ENCODE peak calls at places on chromosomes 7 and 10, in six cellular contexts. W, F, P, Z, O and X are unnamed samples.

GRCh38 chr7:22589641-22590141 is 89.7 kb upstream of the STEAP1B start:
- DNase-seq in F (no peak), O (peak), W (no peak), P (peak), Z (no peak), X (peak)

GRCh38 chr7:87564290-87564963 is 36.3 kb downstream of the ABCB1 start:
- DNase-seq in W (no peak), O (no peak), F (no peak), P (peak), Z (no peak), X (peak)

GRCh38 chr7:37310322-37311080 is 138.2 kb downstream of the ELMO1 start:
- DNase-seq in W (no peak), Z (no peak), O (no peak), F (no peak), P (no peak), X (no peak)

GRCh38 chr7:121561717-121562116 is 165.6 kb upstream of the FAM3C start:
- DNase-seq in O (no peak), W (no peak), Z (no peak), F (no peak), P (peak), X (no peak)

GRCh38 chr7:17234398-17235021 is 63.9 kb upstream of the AHR start:
- DNase-seq in O (no peak), Z (peak), F (peak), P (peak), W (no peak), X (no peak)

GRCh38 chr10:14326581-14326980 is 4.1 kb downstream of the FRMD4A start:
- DNase-seq in W (no peak), O (no peak), P (no peak), F (no peak), Z (no peak), X (no peak)

GRCh38 chr10:28845009-28845682 is 167.8 kb downstream of the BAMBI start:
- DNase-seq in F (no peak), P (no peak), O (no peak), W (no peak), Z (no peak), X (no peak)

GRCh38 chr7:131722371-131722770 is 165.9 kb upstream of the PODXL start:
- DNase-seq in F (no peak), O (no peak), Z (no peak), P (no peak), W (no peak), X (no peak)

GRCh38 chr7:106417273-106417902 is 132.6 kb upstream of the NAMPT start:
- DNase-seq in F (no peak), W (no peak), O (no peak), P (no peak), Z (no peak), X (no peak)

GRCh38 chr7:17095001-17095574 is 203.4 kb upstream of the AHR start:
- DNase-seq in P (peak), O (no peak), F (no peak), Z (no peak), W (no peak), X (no peak)

GRCh38 chr10:125096371-125096770 is 64.0 kb downstream of the CTBP2 start:
- DNase-seq in P (no peak), Z (no peak), O (no peak), W (no peak), F (no peak), X (no peak)